ENCODE peak calls at places on chromosomes 13 and 19, in four cellular contexts. X is trophoblast cell, S is T1000, I is NCI-H1105 treated with DMSO at 0.1 percent for 48 hours. M is an unnamed sample.
A peak's percentile ranks its signal among the peaks of the same experiment; 100 is the strongest.

GRCh38 chr13:40304391-40304790 is 362.1 kb downstream of the FOXO1 start:
- DNase-seq in S (no peak), X (no peak), I (no peak), M (no peak)

GRCh38 chr13:23668557-23668956 is 98.3 kb downstream of the TNFRSF19 start:
- DNase-seq in S (no peak), I (no peak), X (no peak), M (no peak)

GRCh38 chr19:35528218-35529038 is at the start of gene SBSN:
- DNase-seq in S (no peak), I (no peak), X (no peak), M (no peak)

GRCh38 chr13:101258071-101258470 is 158.2 kb downstream of the NALCN start:
- DNase-seq in X (peak; percentile 69), I (no peak), S (peak; percentile 70), M (no peak)

GRCh38 chr13:44692173-44692713 is 116.1 kb upstream of the TSC22D1 start:
- DNase-seq in X (no peak), S (no peak), I (no peak), M (no peak)

GRCh38 chr19:19274146-19274545 is 1.0 kb upstream of the TM6SF2 start:
- DNase-seq in X (no peak), S (no peak), I (no peak), M (no peak)

GRCh38 chr13:93066187-93066586 is 160.4 kb upstream of the GPC6 start:
- DNase-seq in S (peak; percentile 49), I (no peak), X (no peak), M (no peak)

GRCh38 chr19:45769821-45770191 is 754 bp upstream of the SIX5 start:
- DNase-seq in X (no peak), S (no peak), I (peak; percentile 55), M (no peak)

GRCh38 chr13:61013782-61014181 is 401.9 kb downstream of the PCDH20 start:
- DNase-seq in X (no peak), I (no peak), S (no peak), M (no peak)

GRCh38 chr19:3073931-3074595 is 11.8 kb upstream of the TLE5 start:
- DNase-seq in S (no peak), I (no peak), X (no peak), M (no peak)

GRCh38 chr19:2970201-2970838 is 7.0 kb upstream of the TLE6 start:
- DNase-seq in S (no peak), X (peak; percentile 96), I (no peak), M (no peak)

GRCh38 chr19:33260628-33261418 is 35.2 kb upstream of the SLC7A10 start:
- DNase-seq in I (no peak), X (no peak), S (no peak), M (no peak)

M was measured in NCI-H1092 treated with DMSO at 0.1 percent for 48 hours.